ENCODE peak calls at places on chromosomes 4 and X, in five cellular contexts. Q is stimulated activated CD4-positive, alpha-beta T cell treated with anti-CD3 and anti-CD28 coated beads, Interleukin-2, amount 100 ng/mL, for 48 hours; N is T-helper 2 cell; I is anterior cingulate cortex; F is left cardiac atrium. P is an unnamed sample.

GRCh38 chrX:153883163-153883843 is 2.7 kb downstream of the L1CAM start:
- DNase-seq in N (no peak), Q (no peak), I (no peak), F (no peak), P (no peak)

GRCh38 chrX:19303216-19303880 is 40.4 kb upstream of the PDHA1 start:
- DNase-seq in F (peak; percentile 47), N (no peak), Q (no peak), I (no peak), P (no peak)

GRCh38 chr4:147044241-147044640 is 98.6 kb upstream of the TTC29 start:
- DNase-seq in F (no peak), I (no peak), Q (no peak), N (no peak), P (no peak)

GRCh38 chr4:1619151-1619672 is 64.9 kb downstream of the FAM53A start:
- DNase-seq in N (no peak), F (no peak), I (no peak), Q (no peak), P (no peak)

GRCh38 chr4:683982-684571 is 4.9 kb downstream of the SLC49A3 start:
- DNase-seq in F (peak; percentile 83), I (peak; percentile 65), Q (peak; percentile 48), N (no peak), P (no peak)

GRCh38 chrX:49761481-49761880 is 65.7 kb upstream of the PAGE1 start:
- DNase-seq in N (no peak), I (no peak), F (no peak), Q (no peak), P (no peak)

GRCh38 chrX:134172588-134173259 is 64.3 kb upstream of the CCDC160 start:
- DNase-seq in N (no peak), F (peak; percentile 37), Q (no peak), I (peak; percentile 8), P (no peak)

GRCh38 chrX:13750204-13750603 is 15.7 kb downstream of the OFD1 start:
- DNase-seq in Q (no peak), N (no peak), I (no peak), F (no peak), P (no peak)

GRCh38 chr4:101265816-101266172 is 81.5 kb downstream of the PPP3CA start:
- DNase-seq in I (no peak), F (no peak), N (no peak), Q (no peak), P (no peak)

GRCh38 chr4:2685541-2685940 is 70.6 kb downstream of the TNIP2 start:
- DNase-seq in F (no peak), I (no peak), N (no peak), Q (no peak), P (no peak)

GRCh38 chr4:27003602-27004238 is 143.1 kb downstream of the STIM2 start:
- DNase-seq in N (no peak), I (no peak), F (no peak), Q (no peak), P (no peak)

GRCh38 chr4:121898150-121898549 is 27.9 kb upstream of the BBS7 start:
- DNase-seq in I (no peak), Q (no peak), F (no peak), N (no peak), P (no peak)

GRCh38 chr4:93710101-93710846 is 118.3 kb upstream of the ATOH1 start:
- DNase-seq in N (no peak), Q (no peak), F (no peak), I (no peak), P (no peak)

GRCh38 chr4:11635336-11635735 is 206.6 kb upstream of the HS3ST1 start:
- DNase-seq in F (no peak), I (no peak), N (no peak), Q (no peak), P (no peak)

GRCh38 chrX:117305168-117305766 is 811.3 kb downstream of the KLHL13 start:
- DNase-seq in N (no peak), Q (no peak), F (no peak), I (no peak), P (no peak)

GRCh38 chr4:73615613-73616012 is 4.6 kb downstream of the RASSF6 start:
- DNase-seq in Q (no peak), N (no peak), I (no peak), F (no peak), P (no peak)

GRCh38 chr4:5746829-5747745 is 36.1 kb downstream of the EVC start:
- DNase-seq in F (no peak), N (no peak), Q (no peak), I (no peak), P (no peak)

GRCh38 chr4:78653655-78654054 is 102.1 kb downstream of the ANXA3 start:
- DNase-seq in I (no peak), F (no peak), Q (no peak), N (no peak), P (no peak)

GRCh38 chr4:166724369-166724768 is 509.9 kb downstream of the SPOCK3 start:
- DNase-seq in N (no peak), Q (no peak), I (no peak), F (no peak), P (no peak)

GRCh38 chrX:30283456-30284200 is 25.6 kb downstream of the NR0B1 start:
- DNase-seq in Q (no peak), I (no peak), F (no peak), N (no peak), P (no peak)

GRCh38 chr4:54227261-54228063 is 1.6 kb upstream of the PDGFRA start:
- DNase-seq in N (no peak), I (no peak), F (peak; percentile 45), Q (no peak), P (no peak)

GRCh38 chr4:182179751-182180150 is 63.5 kb upstream of the TENM3 start:
- DNase-seq in F (no peak), Q (no peak), I (no peak), N (no peak), P (no peak)

GRCh38 chr4:8191136-8191747 is 7.8 kb upstream of the SH3TC1 start:
- DNase-seq in I (peak; percentile 55), Q (no peak), N (no peak), F (peak; percentile 90), P (no peak)

GRCh38 chrX:74133156-74133796 is 170.7 kb upstream of the ZCCHC13 start:
- DNase-seq in Q (no peak), I (no peak), N (no peak), F (no peak), P (no peak)

GRCh38 chrX:68832101-68832416 is 3.2 kb downstream of the EFNB1 start:
- DNase-seq in N (no peak), Q (no peak), F (peak; percentile 64), I (no peak), P (peak; percentile 42)

GRCh38 chrX:24023972-24024664 is 2.9 kb downstream of the KLHL15 start:
- DNase-seq in I (no peak), F (no peak), N (no peak), Q (no peak), P (no peak)

GRCh38 chr4:83240379-83240875 is 44.2 kb downstream of the COQ2 start:
- DNase-seq in N (no peak), Q (no peak), F (no peak), I (no peak), P (no peak)

GRCh38 chr4:186725422-186726149 is 1.9 kb upstream of the FAT1 start:
- DNase-seq in F (peak; percentile 81), I (peak; percentile 45), N (no peak), Q (no peak), P (peak; percentile 7)

GRCh38 chr4:22483551-22483981 is 32.3 kb downstream of the ADGRA3 start:
- DNase-seq in N (no peak), F (no peak), Q (no peak), I (no peak), P (no peak)

GRCh38 chr4:186158966-186159365 is 32.4 kb upstream of the CYP4V2 start:
- DNase-seq in Q (no peak), F (no peak), N (no peak), I (no peak), P (no peak)